ENCODE peak calls at places on chromosomes 6 and 20, in four cellular contexts. One of them, this sample, is unnamed.

GRCh38 chr6:154515808-154516207 is 5.3 kb upstream of the CNKSR3 start:
- DNase-seq in HepG2: no peak
- DNase-seq in A549: no peak
- DNase-seq in SK-N-SH: no peak
- DNase-seq in this sample: no peak

GRCh38 chr20:10314198-10314597 is 95.6 kb downstream of the SNAP25 start:
- DNase-seq in A549: no peak
- DNase-seq in HepG2: no peak
- DNase-seq in SK-N-SH: no peak
- DNase-seq in this sample: peak

GRCh38 chr20:6811262-6811661 is 43.8 kb downstream of the BMP2 start:
- DNase-seq in SK-N-SH: no peak
- DNase-seq in A549: no peak
- DNase-seq in HepG2: no peak
- DNase-seq in this sample: no peak

GRCh38 chr6:85419046-85419759 is 30.7 kb upstream of the NT5E start:
- DNase-seq in HepG2: no peak
- DNase-seq in SK-N-SH: no peak
- DNase-seq in A549: no peak
- DNase-seq in this sample: no peak

GRCh38 chr6:170237999-170238740 is 52.7 kb downstream of the DLL1 start:
- DNase-seq in SK-N-SH: no peak
- DNase-seq in A549: no peak
- DNase-seq in HepG2: no peak
- DNase-seq in this sample: no peak

GRCh38 chr6:34383651-34384304 is 8.7 kb downstream of the NUDT3 start:
- DNase-seq in A549: no peak
- DNase-seq in HepG2: no peak
- DNase-seq in SK-N-SH: no peak
- DNase-seq in this sample: no peak

GRCh38 chr20:44691424-44692423 is 23.4 kb upstream of the CCN5 start:
- DNase-seq in A549: no peak
- DNase-seq in HepG2: no peak
- DNase-seq in SK-N-SH: peak
- DNase-seq in this sample: no peak

GRCh38 chr6:170532867-170533488 is 20.1 kb downstream of the PSMB1 start:
- DNase-seq in A549: no peak
- DNase-seq in SK-N-SH: no peak
- DNase-seq in HepG2: no peak
- DNase-seq in this sample: peak

GRCh38 chr6:95723638-95724037 is 146.3 kb downstream of the MANEA start:
- DNase-seq in HepG2: no peak
- DNase-seq in A549: no peak
- DNase-seq in SK-N-SH: no peak
- DNase-seq in this sample: no peak

GRCh38 chr6:132354517-132355167 is 46.6 kb downstream of the MOXD1 start:
- DNase-seq in HepG2: no peak
- DNase-seq in SK-N-SH: no peak
- DNase-seq in A549: peak
- DNase-seq in this sample: no peak

GRCh38 chr6:118810420-118811027 is 83.4 kb upstream of the ASF1A start:
- DNase-seq in HepG2: no peak
- DNase-seq in A549: no peak
- DNase-seq in SK-N-SH: no peak
- DNase-seq in this sample: no peak

GRCh38 chr6:110529355-110529754 is 52.9 kb upstream of the SLC22A16 start:
- DNase-seq in HepG2: no peak
- DNase-seq in SK-N-SH: no peak
- DNase-seq in A549: no peak
- DNase-seq in this sample: peak

GRCh38 chr6:10424005-10424404 is 9.1 kb upstream of the TFAP2A start:
- DNase-seq in HepG2: no peak
- DNase-seq in A549: peak
- DNase-seq in SK-N-SH: peak
- DNase-seq in this sample: no peak

GRCh38 chr6:15340775-15341174 is 94.9 kb downstream of the JARID2 start:
- DNase-seq in A549: no peak
- DNase-seq in SK-N-SH: no peak
- DNase-seq in HepG2: no peak
- DNase-seq in this sample: no peak

GRCh38 chr20:63402860-63403220 is 41.7 kb upstream of the CHRNA4 start:
- DNase-seq in A549: no peak
- DNase-seq in SK-N-SH: peak
- DNase-seq in HepG2: no peak
- DNase-seq in this sample: no peak

GRCh38 chr6:36874016-36874442 is 574 bp downstream of the PPIL1 start:
- DNase-seq in SK-N-SH: no peak
- DNase-seq in HepG2: no peak
- DNase-seq in A549: no peak
- DNase-seq in this sample: peak

GRCh38 chr20:48767269-48767960 is 60.4 kb downstream of the PREX1 start:
- DNase-seq in HepG2: no peak
- DNase-seq in A549: no peak
- DNase-seq in SK-N-SH: no peak
- DNase-seq in this sample: no peak

GRCh38 chr6:101543796-101544195 is 150.3 kb downstream of the GRIK2 start:
- DNase-seq in A549: no peak
- DNase-seq in HepG2: no peak
- DNase-seq in SK-N-SH: no peak
- DNase-seq in this sample: no peak

GRCh38 chr6:161630674-161631073 is 356.8 kb upstream of the AGPAT4 start:
- DNase-seq in SK-N-SH: no peak
- DNase-seq in A549: no peak
- DNase-seq in HepG2: no peak
- DNase-seq in this sample: no peak

GRCh38 chr6:36678488-36679042 is at the start of gene CDKN1A:
- DNase-seq in SK-N-SH: peak
- DNase-seq in HepG2: peak
- DNase-seq in A549: peak
- DNase-seq in this sample: peak

GRCh38 chr6:28208180-28208659 is 16.9 kb upstream of the ZSCAN9 start:
- DNase-seq in A549: no peak
- DNase-seq in HepG2: no peak
- DNase-seq in SK-N-SH: no peak
- DNase-seq in this sample: no peak

GRCh38 chr6:30985490-30985889 is 2.0 kb downstream of the MUC21 start:
- DNase-seq in HepG2: no peak
- DNase-seq in SK-N-SH: no peak
- DNase-seq in A549: no peak
- DNase-seq in this sample: no peak

GRCh38 chr6:30983439-30983838 is at the start of gene MUC21:
- DNase-seq in HepG2: no peak
- DNase-seq in A549: no peak
- DNase-seq in SK-N-SH: no peak
- DNase-seq in this sample: no peak

GRCh38 chr6:30979690-30980089 is 3.8 kb upstream of the MUC21 start:
- DNase-seq in SK-N-SH: no peak
- DNase-seq in A549: no peak
- DNase-seq in HepG2: no peak
- DNase-seq in this sample: no peak

GRCh38 chr6:30979076-30979475 is 4.4 kb upstream of the MUC21 start:
- DNase-seq in SK-N-SH: no peak
- DNase-seq in HepG2: no peak
- DNase-seq in A549: no peak
- DNase-seq in this sample: no peak

DNA sequence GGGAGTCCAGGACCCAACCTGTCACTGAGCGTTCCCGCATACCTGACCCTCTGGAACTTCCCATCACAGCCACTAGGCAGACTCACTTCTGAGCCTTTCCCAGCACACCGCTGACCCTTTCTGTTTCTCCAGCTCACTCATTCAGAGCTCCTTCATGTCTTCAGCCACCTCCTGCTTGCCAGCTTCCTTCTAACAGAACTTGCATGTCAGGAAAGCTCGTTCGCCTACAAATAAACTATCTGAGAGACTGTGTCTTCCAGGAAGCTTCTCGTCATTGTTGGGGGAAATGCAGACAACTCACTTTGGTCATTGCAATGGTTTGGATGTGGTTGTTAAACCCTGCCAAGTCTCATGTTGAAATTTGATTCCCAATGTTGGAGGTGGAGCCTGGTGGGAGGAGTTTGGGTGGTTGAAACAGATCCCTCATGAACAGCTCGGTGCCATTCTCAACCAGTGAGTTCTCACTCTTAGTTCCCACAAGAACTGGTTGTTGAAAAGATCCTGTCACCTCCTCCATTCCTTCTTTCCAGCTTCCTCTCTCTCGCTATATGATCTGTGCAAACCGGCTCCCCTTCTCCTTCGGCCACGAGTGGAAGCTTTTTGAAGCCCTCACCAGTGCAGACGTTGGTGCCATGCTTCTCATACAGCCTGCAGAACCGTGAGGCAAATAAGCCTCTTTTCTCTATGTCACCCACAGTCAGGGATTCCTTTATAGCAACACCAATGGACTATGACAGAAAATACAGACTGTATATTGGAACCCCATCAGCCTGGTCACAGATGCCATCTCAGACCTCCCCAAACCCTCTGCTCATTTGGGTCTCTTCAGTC is 1.4 kb upstream of the MUC21 start:
- DNase-seq in SK-N-SH: no peak
- DNase-seq in HepG2: peak
- DNase-seq in A549: peak
- DNase-seq in this sample: peak
- TF ChIP-seq SMC3 in SK-N-SH: no peak
- TF ChIP-seq SMC3 in HepG2: peak
- TF ChIP-seq SMC3 in A549: no peak
- TF ChIP-seq SMC3 in this sample: no peak

DNA sequence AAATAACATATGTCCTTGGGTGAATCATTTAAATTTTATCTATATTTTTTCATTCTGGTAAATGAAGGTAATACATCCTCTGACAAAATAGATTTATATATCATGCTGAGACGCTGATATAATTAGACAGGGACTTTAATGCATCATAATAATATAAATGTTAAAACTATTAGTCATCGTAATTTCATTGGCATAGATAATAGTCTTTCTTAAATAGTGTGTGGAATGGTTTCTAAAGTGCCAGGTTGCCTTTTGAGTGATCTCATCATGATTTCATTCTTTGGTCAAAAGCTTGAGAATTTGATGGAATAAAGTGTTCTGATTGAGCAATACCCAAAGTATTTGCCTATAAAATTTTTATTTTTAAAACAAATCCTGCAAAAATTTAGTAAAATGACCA is 43.2 kb upstream of the BMP5 start:
- DNase-seq in SK-N-SH: no peak
- DNase-seq in HepG2: no peak
- DNase-seq in A549: no peak
- DNase-seq in this sample: peak
- TF ChIP-seq SMC3 in SK-N-SH: no peak
- TF ChIP-seq SMC3 in HepG2: no peak
- TF ChIP-seq SMC3 in A549: no peak
- TF ChIP-seq SMC3 in this sample: no peak

GRCh38 chr20:57469418-57470211 is 55.3 kb downstream of the CTCFL start:
- DNase-seq in A549: no peak
- DNase-seq in HepG2: no peak
- DNase-seq in SK-N-SH: peak
- DNase-seq in this sample: no peak
- TF ChIP-seq SMC3 in A549: no peak
- TF ChIP-seq SMC3 in HepG2: no peak
- TF ChIP-seq SMC3 in SK-N-SH: no peak
- TF ChIP-seq SMC3 in this sample: no peak

DNA sequence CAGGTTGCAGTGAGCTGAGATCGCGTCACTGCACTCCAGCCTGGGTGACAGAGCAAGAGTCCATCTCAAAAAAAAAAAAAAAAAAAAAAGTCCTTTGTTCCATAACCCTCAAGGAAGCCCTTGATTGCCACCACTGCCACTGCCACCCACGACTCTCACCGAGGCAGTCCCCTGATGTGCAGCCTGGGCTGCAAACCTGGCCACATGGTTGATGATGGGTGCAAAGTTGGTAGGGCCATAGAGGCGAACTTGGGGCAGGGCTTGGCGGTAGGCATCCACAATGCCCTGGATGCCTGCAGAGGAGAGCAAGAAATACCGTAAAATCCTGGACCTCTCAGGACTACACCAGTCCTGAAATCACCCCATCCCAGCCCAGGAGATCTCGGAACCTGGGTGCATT is 11.5 kb downstream of the SPAG4 start:
- DNase-seq in SK-N-SH: no peak
- DNase-seq in HepG2: no peak
- DNase-seq in A549: no peak
- DNase-seq in this sample: no peak
- TF ChIP-seq SMC3 in SK-N-SH: no peak
- TF ChIP-seq SMC3 in HepG2: no peak
- TF ChIP-seq SMC3 in A549: no peak
- TF ChIP-seq SMC3 in this sample: no peak

GRCh38 chr6:160085226-160085625 is 36.4 kb upstream of the SLC22A1 start:
- DNase-seq in A549: no peak
- DNase-seq in SK-N-SH: no peak
- DNase-seq in HepG2: no peak
- DNase-seq in this sample: no peak

GRCh38 chr6:160084198-160084776 is 37.3 kb upstream of the SLC22A1 start:
- DNase-seq in SK-N-SH: no peak
- DNase-seq in A549: no peak
- DNase-seq in HepG2: no peak
- DNase-seq in this sample: no peak

GRCh38 chr6:160088069-160088773 is 33.4 kb upstream of the SLC22A1 start:
- DNase-seq in SK-N-SH: peak
- DNase-seq in HepG2: peak
- DNase-seq in A549: peak
- DNase-seq in this sample: peak

GRCh38 chr6:160086754-160087153 is 34.9 kb upstream of the SLC22A1 start:
- DNase-seq in SK-N-SH: no peak
- DNase-seq in A549: no peak
- DNase-seq in HepG2: no peak
- DNase-seq in this sample: no peak

DNA sequence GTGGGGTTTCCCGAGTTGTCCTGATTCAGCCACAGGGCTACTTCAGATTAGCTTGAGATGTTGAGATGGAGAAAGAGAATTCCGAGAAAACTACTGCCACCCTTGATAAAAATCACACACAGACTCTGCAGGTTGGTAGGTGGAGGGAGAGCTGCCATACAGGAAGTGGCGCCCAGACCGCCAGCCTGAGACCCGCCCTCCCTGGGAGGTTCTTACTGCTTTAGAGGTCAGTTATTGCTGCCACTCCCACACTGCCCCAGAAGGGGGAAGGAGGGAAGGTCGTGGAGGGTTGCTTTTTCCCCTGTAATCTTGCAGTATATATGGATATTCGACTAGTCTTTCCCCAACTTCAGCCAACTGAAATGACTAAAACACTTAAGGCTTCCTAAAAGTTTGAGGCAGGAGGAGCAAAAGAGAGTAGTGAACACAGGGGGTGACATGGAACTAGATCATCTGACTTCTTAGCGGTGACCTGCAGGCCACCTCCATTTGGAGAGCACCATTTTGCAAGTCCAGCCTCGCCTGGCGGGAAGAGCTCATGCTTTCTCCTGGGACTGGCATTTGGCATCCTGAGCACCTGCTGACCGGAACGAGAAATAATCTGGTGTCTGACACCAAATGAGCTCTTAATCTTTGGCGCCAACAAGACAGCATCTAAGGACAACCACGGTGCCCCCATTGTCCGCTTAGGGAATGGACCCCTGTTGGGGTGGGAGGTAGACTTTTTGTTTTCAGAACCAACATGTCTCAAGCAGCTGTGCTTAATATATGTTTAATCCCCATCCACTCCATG is 35.7 kb upstream of the SLC22A1 start:
- DNase-seq in SK-N-SH: no peak
- DNase-seq in A549: no peak
- DNase-seq in HepG2: no peak
- DNase-seq in this sample: no peak
- TF ChIP-seq SMC3 in SK-N-SH: no peak
- TF ChIP-seq SMC3 in A549: no peak
- TF ChIP-seq SMC3 in HepG2: no peak
- TF ChIP-seq SMC3 in this sample: no peak

This sample was measured in IMR-90.